ENCODE peak calls at places on chromosomes 16 and 17, in four cellular contexts. One of them, this sample, is unnamed.

GRCh38 chr16:88430185-88430523 is 22.9 kb upstream of the ZFPM1 start:
- DNase-seq in HepG2: no peak
- DNase-seq in GM12878: no peak
- DNase-seq in H1: no peak
- DNase-seq in this sample: no peak

GRCh38 chr17:17028059-17028877 is 14.0 kb upstream of the MPRIP start:
- DNase-seq in HepG2: peak; percentile 94
- DNase-seq in GM12878: no peak
- DNase-seq in H1: peak; percentile 56
- DNase-seq in this sample: peak; percentile 78

GRCh38 chr17:40025991-40026815 is 11.0 kb downstream of the CSF3 start:
- DNase-seq in HepG2: no peak
- DNase-seq in GM12878: no peak
- DNase-seq in H1: no peak
- DNase-seq in this sample: no peak

GRCh38 chr16:30997887-30998711 is 12.3 kb downstream of the STX1B start:
- DNase-seq in HepG2: peak; percentile 49
- DNase-seq in GM12878: no peak
- DNase-seq in H1: no peak
- DNase-seq in this sample: no peak

GRCh38 chr16:85986931-85987749 is 88.2 kb downstream of the IRF8 start:
- DNase-seq in HepG2: peak; percentile 12
- DNase-seq in GM12878: no peak
- DNase-seq in H1: no peak
- DNase-seq in this sample: peak; percentile 13

GRCh38 chr17:17151962-17152361 is 54.2 kb downstream of the PLD6 start:
- DNase-seq in HepG2: no peak
- DNase-seq in GM12878: no peak
- DNase-seq in H1: no peak
- DNase-seq in this sample: no peak

GRCh38 chr17:48630925-48631692 is 5.0 kb upstream of the HOXB9 start:
- DNase-seq in HepG2: no peak
- DNase-seq in GM12878: no peak
- DNase-seq in H1: no peak
- DNase-seq in this sample: no peak

GRCh38 chr16:88700636-88701482 is 5.3 kb downstream of the RNF166 start:
- DNase-seq in HepG2: peak; percentile 91
- DNase-seq in GM12878: peak; percentile 64
- DNase-seq in H1: no peak
- DNase-seq in this sample: no peak

GRCh38 chr17:34703533-34703932 is 124.2 kb downstream of the TMEM132E start:
- DNase-seq in HepG2: peak; percentile 10
- DNase-seq in GM12878: no peak
- DNase-seq in H1: no peak
- DNase-seq in this sample: peak; percentile 52

GRCh38 chr16:1538804-1539520 is 5.5 kb downstream of the TMEM204 start:
- DNase-seq in HepG2: no peak
- DNase-seq in GM12878: no peak
- DNase-seq in H1: no peak
- DNase-seq in this sample: no peak

GRCh38 chr16:5575846-5576245 is 478.3 kb upstream of the EEF2KMT start:
- DNase-seq in HepG2: no peak
- DNase-seq in GM12878: no peak
- DNase-seq in H1: no peak
- DNase-seq in this sample: no peak

DNA sequence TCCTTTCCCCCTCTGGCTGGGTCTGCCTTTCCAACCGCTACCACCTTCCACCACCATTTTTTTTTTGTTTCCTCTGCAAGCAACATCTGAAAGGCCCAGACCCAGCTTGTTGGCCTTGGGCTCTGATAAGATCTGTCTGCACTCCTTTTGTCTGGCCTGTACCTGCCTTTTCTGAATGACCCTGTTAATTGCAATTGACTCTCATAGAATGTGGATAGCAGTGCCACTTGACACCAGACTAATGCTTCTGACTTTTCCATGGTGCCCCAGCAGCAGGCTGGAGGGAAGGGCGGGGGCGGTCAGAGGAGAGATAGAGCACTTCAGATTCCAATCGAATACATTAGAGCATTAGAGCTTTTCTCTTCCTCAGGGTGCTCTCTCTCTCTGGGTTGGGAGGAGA is 538.9 kb downstream of the WWOX start:
- DNase-seq in HepG2: no peak
- DNase-seq in GM12878: no peak
- DNase-seq in H1: no peak
- DNase-seq in this sample: no peak
- TF ChIP-seq SUZ12 in HepG2: no peak
- TF ChIP-seq SUZ12 in GM12878: no peak
- TF ChIP-seq SUZ12 in H1: no peak
- TF ChIP-seq SUZ12 in this sample: no peak

GRCh38 chr17:63693411-63694113 is 6.4 kb downstream of the LIMD2 start:
- DNase-seq in HepG2: no peak
- DNase-seq in GM12878: no peak
- DNase-seq in H1: no peak
- DNase-seq in this sample: no peak

GRCh38 chr17:63694229-63694973 is 5.5 kb downstream of the LIMD2 start:
- DNase-seq in HepG2: no peak
- DNase-seq in GM12878: no peak
- DNase-seq in H1: no peak
- DNase-seq in this sample: no peak

GRCh38 chr17:63694974-63695773 is 4.8 kb downstream of the LIMD2 start:
- DNase-seq in HepG2: no peak
- DNase-seq in GM12878: no peak
- DNase-seq in H1: no peak
- DNase-seq in this sample: no peak

GRCh38 chr17:63689479-63689878 is 10.4 kb downstream of the LIMD2 start:
- DNase-seq in HepG2: no peak
- DNase-seq in GM12878: no peak
- DNase-seq in H1: no peak
- DNase-seq in this sample: no peak

GRCh38 chr17:63692195-63692816 is 7.6 kb downstream of the LIMD2 start:
- DNase-seq in HepG2: no peak
- DNase-seq in GM12878: no peak
- DNase-seq in H1: no peak
- DNase-seq in this sample: no peak
- H3K9ac ChIP-seq in HepG2: no peak overlapping the region
- H3K9ac ChIP-seq in GM12878: no peak overlapping the region
- H3K9ac ChIP-seq in H1: no peak overlapping the region
- H3K9ac ChIP-seq in this sample: no peak overlapping the region

DNA sequence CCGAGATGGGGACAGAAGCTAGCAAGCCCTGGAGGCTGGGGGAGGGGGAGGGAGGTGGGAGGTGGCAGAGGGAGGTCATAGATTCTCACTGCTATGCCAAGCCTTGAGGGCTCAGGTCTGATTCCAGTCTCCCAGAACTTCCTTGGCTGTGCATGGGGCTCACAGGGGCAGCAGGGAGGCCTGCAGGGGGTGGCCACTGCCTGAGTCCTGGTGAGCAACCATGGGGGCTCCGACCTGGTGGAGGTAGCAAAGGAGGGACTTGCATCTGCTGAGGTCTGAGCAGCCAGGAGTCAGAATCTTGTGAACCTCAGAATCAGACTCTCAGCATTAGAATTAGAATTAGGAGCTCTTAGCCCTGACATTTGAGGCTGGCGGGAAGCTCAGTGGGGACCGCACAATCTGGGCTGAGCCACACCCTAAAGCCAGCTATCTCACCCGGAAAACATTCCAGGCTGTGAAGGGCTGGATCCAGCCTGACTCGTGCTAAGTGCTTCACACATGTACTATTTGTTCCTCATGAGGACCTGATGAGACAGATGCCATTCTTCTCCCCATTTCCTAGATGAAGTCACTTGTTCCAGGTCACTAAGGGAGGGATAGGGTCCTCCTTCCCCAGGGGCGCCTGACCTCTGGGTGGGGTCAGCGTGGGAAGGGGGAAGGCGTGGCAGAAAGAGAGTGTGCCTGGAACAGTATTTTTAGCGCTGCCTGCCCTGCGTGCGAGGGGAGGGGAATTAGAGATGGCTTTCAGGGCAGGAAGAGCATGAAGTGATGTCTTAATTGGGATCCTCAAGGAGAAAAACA is 17.3 kb upstream of the KCNJ12 start:
- DNase-seq in HepG2: no peak
- DNase-seq in GM12878: no peak
- DNase-seq in H1: no peak
- DNase-seq in this sample: no peak
- TF ChIP-seq SUZ12 in HepG2: no peak
- TF ChIP-seq SUZ12 in GM12878: no peak
- TF ChIP-seq SUZ12 in H1: no peak
- TF ChIP-seq SUZ12 in this sample: no peak

DNA sequence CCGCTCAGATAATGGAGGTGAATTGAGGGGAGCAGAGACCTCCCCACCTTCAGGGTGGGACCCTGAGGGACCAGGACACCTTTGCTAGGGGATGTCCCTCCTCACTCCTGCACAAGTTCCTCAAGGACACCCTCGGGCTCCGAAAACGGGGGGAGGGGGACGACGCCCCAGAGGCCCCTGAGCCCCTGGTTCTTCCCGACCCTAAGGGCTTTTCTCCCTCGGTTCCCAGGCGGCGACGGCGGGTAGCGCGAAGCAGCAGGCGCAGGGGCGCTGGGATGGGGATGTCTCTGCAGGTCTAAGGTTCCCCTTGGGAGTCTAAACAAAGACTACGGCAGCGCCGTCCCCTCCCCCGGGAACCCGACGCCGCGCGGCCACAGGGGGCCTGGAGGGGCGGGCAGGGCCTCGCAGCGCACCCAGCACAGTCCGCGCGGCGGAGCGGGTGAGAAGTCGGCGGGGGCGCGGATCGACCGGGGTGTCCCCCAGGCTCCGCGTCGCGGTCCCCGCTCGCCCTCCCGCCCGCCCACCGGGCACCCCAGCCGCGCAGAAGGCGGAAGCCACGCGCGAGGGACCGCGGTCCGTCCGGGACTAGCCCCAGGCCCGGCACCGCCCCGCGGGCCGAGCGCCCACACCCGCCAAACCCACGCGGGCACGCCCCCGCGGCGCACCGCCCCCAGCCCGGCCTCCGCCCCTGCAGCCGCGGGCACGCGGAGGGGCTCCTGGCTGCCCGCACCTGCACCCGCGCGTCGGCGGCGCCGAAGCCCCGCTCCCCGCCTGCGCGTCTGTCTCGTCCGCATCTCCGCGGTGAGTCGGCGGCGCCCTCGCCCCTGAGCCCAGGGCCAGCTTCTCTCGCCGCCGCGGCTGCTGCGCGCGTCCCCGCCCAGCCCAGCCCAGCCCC is 36.7 kb upstream of the NDRG4 start:
- DNase-seq in HepG2: no peak
- DNase-seq in GM12878: no peak
- DNase-seq in H1: no peak
- DNase-seq in this sample: no peak
- H3K9ac ChIP-seq in HepG2: no peak overlapping the region
- H3K9ac ChIP-seq in GM12878: no peak overlapping the region
- H3K9ac ChIP-seq in H1: peak overlapping the region; percentile 13
- H3K9ac ChIP-seq in this sample: peak overlapping the region; percentile 83

GRCh38 chr16:72400257-72401078 is 228.5 kb upstream of the PMFBP1 start:
- DNase-seq in HepG2: peak; percentile 71
- DNase-seq in GM12878: peak; percentile 7
- DNase-seq in H1: no peak
- DNase-seq in this sample: peak; percentile 79
- TF ChIP-seq SUZ12 in HepG2: no peak
- TF ChIP-seq SUZ12 in GM12878: no peak
- TF ChIP-seq SUZ12 in H1: no peak
- TF ChIP-seq SUZ12 in this sample: no peak

DNA sequence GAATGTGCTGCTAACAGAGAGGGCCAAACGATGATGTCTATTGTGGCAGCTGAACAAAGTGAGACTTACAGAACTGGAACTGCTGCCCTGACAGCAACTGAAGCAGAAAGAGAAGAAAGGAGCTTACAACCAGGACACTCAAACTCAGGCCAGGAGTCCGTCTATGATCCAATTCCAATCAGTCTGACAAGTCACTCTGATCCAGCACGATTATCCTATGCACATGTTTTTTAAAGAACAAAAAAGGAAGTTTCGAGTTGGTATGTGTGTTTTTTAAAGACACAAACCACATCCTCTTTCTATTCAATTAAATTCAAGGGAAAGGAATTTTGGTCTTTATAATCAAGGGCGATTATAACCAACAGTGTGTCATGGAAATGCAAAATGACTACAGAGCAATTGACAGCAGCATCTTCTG is 42.4 kb upstream of the MTMR4 start:
- DNase-seq in HepG2: no peak
- DNase-seq in GM12878: no peak
- DNase-seq in H1: no peak
- DNase-seq in this sample: no peak
- H3K9ac ChIP-seq in HepG2: no peak overlapping the region
- H3K9ac ChIP-seq in GM12878: no peak overlapping the region
- H3K9ac ChIP-seq in H1: no peak overlapping the region
- H3K9ac ChIP-seq in this sample: no peak overlapping the region

DNA sequence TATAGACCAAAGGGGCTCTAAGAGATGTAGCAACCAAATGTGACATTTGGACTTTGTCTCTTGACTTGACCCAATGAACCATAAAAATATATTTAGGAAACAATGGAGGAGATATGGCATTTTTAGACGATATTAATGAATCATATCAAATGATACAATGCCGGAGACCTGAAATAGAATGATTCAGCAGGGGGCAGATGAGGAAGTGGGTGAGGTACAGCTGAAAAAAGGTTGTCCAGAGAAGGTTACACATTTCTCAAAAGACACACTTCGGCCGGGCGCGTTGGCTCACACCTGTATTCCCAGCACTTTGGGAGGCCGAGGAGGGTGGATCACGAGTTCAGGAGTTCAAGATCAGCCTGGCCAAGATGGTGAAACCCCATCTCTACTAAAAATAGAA is 16.5 kb upstream of the SNN start:
- DNase-seq in HepG2: no peak
- DNase-seq in GM12878: no peak
- DNase-seq in H1: no peak
- DNase-seq in this sample: no peak
- TF ChIP-seq SUZ12 in HepG2: no peak
- TF ChIP-seq SUZ12 in GM12878: no peak
- TF ChIP-seq SUZ12 in H1: no peak
- TF ChIP-seq SUZ12 in this sample: no peak

DNA sequence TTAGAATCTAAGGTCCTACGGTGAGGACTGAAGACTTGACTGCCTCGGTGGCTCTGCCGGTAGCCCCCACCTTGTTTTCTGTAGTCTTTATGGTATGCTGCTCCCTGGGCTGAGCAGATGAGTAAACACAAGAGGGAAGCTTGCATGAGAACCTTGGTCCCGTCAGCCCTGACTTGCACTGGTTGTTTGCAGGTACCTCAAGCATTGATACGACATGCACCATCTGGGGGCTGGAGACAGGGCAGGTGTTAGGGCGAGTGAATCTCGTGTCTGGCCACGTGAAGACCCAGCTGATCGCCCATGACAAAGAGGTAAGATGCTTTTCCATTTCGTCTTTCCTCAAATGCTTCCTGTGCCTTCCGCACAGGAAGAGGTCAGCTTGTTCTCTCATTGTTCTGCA is 21.1 kb upstream of the TACO1 start:
- DNase-seq in HepG2: peak; percentile 83
- DNase-seq in GM12878: no peak
- DNase-seq in H1: no peak
- DNase-seq in this sample: no peak
- H3K9ac ChIP-seq in HepG2: peak overlapping the region; percentile 45
- H3K9ac ChIP-seq in GM12878: no peak overlapping the region
- H3K9ac ChIP-seq in H1: no peak overlapping the region
- H3K9ac ChIP-seq in this sample: no peak overlapping the region

GRCh38 chr17:82424001-82424862 is 5.8 kb upstream of the OGFOD3 start:
- DNase-seq in HepG2: peak; percentile 72
- DNase-seq in GM12878: no peak
- DNase-seq in H1: no peak
- DNase-seq in this sample: peak; percentile 49
- TF ChIP-seq SUZ12 in HepG2: no peak
- TF ChIP-seq SUZ12 in GM12878: no peak
- TF ChIP-seq SUZ12 in H1: no peak
- TF ChIP-seq SUZ12 in this sample: no peak

This sample was measured in NT2/D1.